ENCODE peak calls at places on chromosomes 7 and 10, in eight cellular contexts. H, Z, F, Q, B, T, V and C are unnamed samples.

GRCh38 chr7:66250711-66251110 is 45.6 kb downstream of the TPST1 start:
- DNase-seq in Z (no peak), V (no peak), B (no peak), F (peak), H (peak), T (no peak), Q (no peak), C (no peak)

GRCh38 chr10:89283988-89284475 is 17.8 kb upstream of the IFIT2 start:
- DNase-seq in F (peak), Z (no peak), V (peak), T (peak), B (peak), Q (no peak), H (peak), C (peak)

GRCh38 chr7:2478387-2478760 is 2.2 kb upstream of the GRIFIN start:
- DNase-seq in T (peak), H (peak), F (peak), Z (peak), V (no peak), Q (peak), B (peak), C (no peak)

GRCh38 chr10:73871915-73872710 is 2.2 kb downstream of the CAMK2G start:
- DNase-seq in Q (no peak), T (no peak), Z (peak), F (peak), V (no peak), H (no peak), B (peak), C (no peak)

GRCh38 chr10:43205681-43206390 is 61.0 kb downstream of the RASGEF1A start:
- DNase-seq in T (no peak), V (no peak), F (no peak), H (no peak), B (no peak), Q (peak), Z (no peak), C (no peak)

GRCh38 chr7:23315366-23315765 is 16.2 kb downstream of the MALSU1 start:
- DNase-seq in Q (no peak), T (no peak), H (no peak), Z (no peak), B (no peak), F (no peak), V (no peak), C (no peak)

GRCh38 chr7:116776610-116777289 is 85.6 kb upstream of the CAPZA2 start:
- DNase-seq in T (no peak), V (no peak), B (no peak), F (peak), Z (peak), Q (no peak), H (peak), C (no peak)

GRCh38 chr7:99767662-99768061 is 16.3 kb downstream of the CYP3A4 start:
- DNase-seq in Z (no peak), V (no peak), H (no peak), F (no peak), T (no peak), Q (no peak), B (no peak), C (no peak)

GRCh38 chr10:132549416-132549815 is 11.8 kb downstream of the INPP5A start:
- DNase-seq in H (no peak), B (peak), F (no peak), T (no peak), Q (no peak), V (no peak), Z (no peak), C (no peak)

GRCh38 chr7:141291541-141291940 is 217.7 kb downstream of the TMEM178B start:
- DNase-seq in B (no peak), H (no peak), F (no peak), T (no peak), Z (no peak), V (no peak), Q (no peak), C (no peak)

GRCh38 chr7:29162577-29162976 is 16.2 kb upstream of the CPVL start:
- DNase-seq in V (no peak), Q (no peak), T (no peak), H (no peak), Z (no peak), B (no peak), F (no peak), C (no peak)

GRCh38 chr7:148044173-148044572 is 546.4 kb upstream of the C7orf33 start:
- DNase-seq in Q (no peak), B (no peak), V (no peak), H (no peak), F (no peak), T (no peak), Z (no peak), C (no peak)

GRCh38 chr7:38795596-38795995 is 113.4 kb downstream of the VPS41 start:
- DNase-seq in H (no peak), B (no peak), Q (no peak), F (peak), T (no peak), Z (no peak), V (no peak), C (no peak)

GRCh38 chr10:110138197-110138812 is 69.1 kb upstream of the MXI1 start:
- DNase-seq in T (no peak), Z (no peak), V (peak), Q (no peak), H (peak), B (no peak), F (peak), C (peak)

GRCh38 chr7:5064391-5065106 is 18.9 kb downstream of the RBAK start:
- DNase-seq in H (peak), B (no peak), Q (no peak), Z (no peak), F (peak), T (no peak), V (no peak), C (peak)

GRCh38 chr7:42493436-42494198 is 256.6 kb upstream of the GLI3 start:
- DNase-seq in T (peak), V (peak), B (peak), H (peak), Q (peak), F (peak), Z (no peak), C (peak)

GRCh38 chr7:120858299-120858636 is 324 bp upstream of the TSPAN12 start:
- DNase-seq in B (no peak), F (no peak), Z (no peak), Q (no peak), T (no peak), H (no peak), V (no peak), C (no peak)

GRCh38 chr7:90474284-90475210 is 5.1 kb downstream of the PTTG1IP2 start:
- DNase-seq in T (no peak), B (no peak), V (no peak), H (no peak), Q (no peak), Z (peak), F (peak), C (no peak)

GRCh38 chr7:95931460-95932232 is 159.3 kb downstream of the DYNC1I1 start:
- DNase-seq in V (no peak), H (no peak), B (no peak), Q (no peak), F (no peak), Z (no peak), T (no peak), C (no peak)

GRCh38 chr10:103592186-103593021 is 98.9 kb downstream of the NEURL1 start:
- DNase-seq in B (peak), V (peak), Q (no peak), H (peak), T (peak), Z (peak), F (peak), C (peak)

GRCh38 chr10:72063703-72064391 is 24.5 kb downstream of the SPOCK2 start:
- DNase-seq in F (peak), Q (no peak), H (no peak), B (no peak), T (no peak), Z (peak), V (no peak), C (no peak)

GRCh38 chr10:89352039-89352597 is 24.3 kb downstream of the IFIT3 start:
- DNase-seq in H (peak), T (peak), V (no peak), Z (peak), F (peak), B (peak), Q (no peak), C (no peak)

GRCh38 chr7:28509256-28510021 is 97.1 kb downstream of the CREB5 start:
- DNase-seq in T (no peak), F (no peak), B (no peak), Q (no peak), Z (no peak), V (peak), H (no peak), C (no peak)

GRCh38 chr10:72234560-72235095 is 18.6 kb upstream of the ASCC1 start:
- DNase-seq in Z (no peak), F (no peak), T (no peak), Q (no peak), B (no peak), H (no peak), V (no peak), C (no peak)

GRCh38 chr7:400901-401485 is 111.0 kb downstream of the FOXL3 start:
- DNase-seq in V (no peak), Q (no peak), Z (no peak), H (no peak), B (peak), F (no peak), T (no peak), C (no peak)

GRCh38 chr10:5947471-5948207 is 29.7 kb downstream of the IL15RA start:
- DNase-seq in V (no peak), Q (no peak), F (no peak), B (no peak), H (no peak), Z (no peak), T (no peak), C (no peak)

GRCh38 chr10:97024181-97025073 is 161.3 kb downstream of the SLIT1 start:
- DNase-seq in V (no peak), Z (peak), T (peak), B (no peak), F (peak), Q (no peak), H (peak), C (no peak)

GRCh38 chr10:62244088-62244487 is 24.6 kb downstream of the RTKN2 start:
- DNase-seq in F (no peak), H (no peak), Q (no peak), B (no peak), V (no peak), Z (no peak), T (no peak), C (no peak)

GRCh38 chr7:27182861-27183681 is 2.0 kb downstream of the HOXA11 start:
- DNase-seq in B (peak), T (peak), H (no peak), V (peak), Q (peak), F (peak), Z (no peak), C (peak)

GRCh38 chr7:95772298-95772770 is at the start of gene DYNC1I1:
- DNase-seq in H (peak), V (peak), T (peak), Q (no peak), F (peak), Z (peak), B (peak), C (peak)

GRCh38 chr10:132748545-132749427 is 37.2 kb downstream of the NKX6-2 start:
- DNase-seq in T (no peak), B (no peak), F (no peak), Q (no peak), V (no peak), H (no peak), Z (no peak), C (no peak)

GRCh38 chr7:8184241-8184640 is 77.7 kb downstream of the ICA1 start:
- DNase-seq in Q (no peak), V (no peak), H (no peak), T (no peak), B (no peak), Z (no peak), F (no peak), C (no peak)

GRCh38 chr7:157903715-157904114 is 566.9 kb downstream of the DNAJB6 start:
- DNase-seq in T (no peak), Q (peak), F (no peak), V (peak), Z (no peak), H (no peak), B (no peak), C (no peak)

GRCh38 chr7:128827971-128828711 is 2.1 kb upstream of the FLNC start:
- DNase-seq in B (peak), T (peak), Z (peak), Q (no peak), H (no peak), V (peak), F (peak), C (no peak)

GRCh38 chr7:11466517-11467105 is 365.4 kb downstream of the THSD7A start:
- DNase-seq in Q (no peak), F (no peak), V (peak), H (no peak), Z (no peak), T (no peak), B (no peak), C (peak)

GRCh38 chr7:111486472-111487142 is 75.7 kb downstream of the IMMP2L start:
- DNase-seq in Z (no peak), Q (no peak), T (peak), V (peak), H (peak), B (no peak), F (peak), C (peak)

GRCh38 chr10:131982185-131982756 is 548 bp upstream of the BNIP3 start:
- DNase-seq in H (no peak), T (no peak), F (peak), V (no peak), B (peak), Z (no peak), Q (peak), C (no peak)

GRCh38 chr7:137287651-137288258 is 55.8 kb downstream of the PTN start:
- DNase-seq in H (no peak), Z (no peak), Q (no peak), F (peak), B (no peak), T (no peak), V (peak), C (peak)

DNA sequence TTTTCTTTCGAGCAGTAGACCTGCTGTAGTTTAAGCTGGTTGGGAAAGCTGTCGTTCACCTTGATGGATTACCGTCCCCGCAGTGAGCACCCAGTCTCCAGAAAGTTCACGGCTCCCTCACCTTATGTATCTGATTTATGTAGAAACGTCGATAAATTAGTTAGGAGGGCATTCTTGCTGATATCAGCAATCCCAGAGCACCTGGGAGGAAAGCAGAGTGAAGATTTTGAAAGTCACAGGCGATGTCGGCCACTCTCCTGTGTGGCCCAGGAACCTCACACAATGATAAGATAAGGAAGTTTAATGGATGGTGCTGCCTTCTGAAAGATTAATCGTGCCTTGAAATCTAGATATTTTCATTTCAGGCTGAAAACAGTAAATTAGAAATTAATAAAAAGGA is 336.8 kb downstream of the DPP6 start:
- DNase-seq in Q (no peak), B (no peak), Z (no peak), F (no peak), H (no peak), V (no peak), T (no peak), C (no peak)
- H3K4me3 ChIP-seq in Q (no peak), B (no peak), Z (no peak), F (no peak), H (no peak), V (no peak), T (no peak), C (no peak)

GRCh38 chr10:93068411-93069244 is 5.1 kb upstream of the CYP26A1 start:
- DNase-seq in V (peak), Z (no peak), Q (no peak), B (no peak), H (peak), F (peak), T (no peak), C (peak)
- H3K4me3 ChIP-seq in V (peak), Z (no peak), Q (peak), B (no peak), H (peak), F (peak), T (peak), C (peak)

GRCh38 chr10:51358227-51358626 is 283.9 kb downstream of the PRKG1 start:
- DNase-seq in Q (no peak), Z (no peak), V (no peak), B (no peak), T (no peak), H (no peak), F (no peak), C (no peak)

GRCh38 chr10:51368943-51369342 is 294.7 kb downstream of the PRKG1 start:
- DNase-seq in Q (no peak), Z (no peak), T (no peak), F (no peak), B (no peak), H (no peak), V (no peak), C (peak)

GRCh38 chr10:51367120-51367519 is 292.8 kb downstream of the PRKG1 start:
- DNase-seq in Z (no peak), V (no peak), B (no peak), F (no peak), H (no peak), Q (no peak), T (no peak), C (no peak)

GRCh38 chr10:51366044-51366443 is 291.8 kb downstream of the PRKG1 start:
- DNase-seq in V (no peak), T (no peak), Z (no peak), H (no peak), F (no peak), Q (no peak), B (no peak), C (no peak)

DNA sequence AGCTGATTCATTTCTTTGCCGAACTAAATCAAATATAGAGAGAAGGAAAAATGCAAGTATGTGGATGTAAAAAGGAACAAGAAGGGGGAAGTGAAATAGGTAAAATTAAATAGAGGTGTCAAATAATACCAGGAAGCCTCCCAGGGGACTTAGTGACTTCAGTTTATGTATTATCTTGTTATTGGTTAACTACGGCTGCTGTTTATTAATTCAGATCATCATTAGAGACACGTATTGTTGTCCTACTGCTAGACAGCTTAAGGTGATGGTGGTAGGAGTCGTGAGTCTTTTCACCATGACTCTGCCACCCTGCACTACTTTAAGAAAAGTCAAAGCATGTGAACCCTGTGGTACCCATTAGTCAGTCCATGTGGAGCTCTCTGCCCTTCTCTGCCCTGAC is 289.1 kb downstream of the PRKG1 start:
- DNase-seq in F (no peak), Q (no peak), B (no peak), T (no peak), Z (no peak), H (no peak), V (no peak), C (no peak)
- H3K4me3 ChIP-seq in F (no peak), Q (no peak), B (no peak), T (no peak), Z (no peak), H (no peak), V (no peak), C (no peak)

DNA sequence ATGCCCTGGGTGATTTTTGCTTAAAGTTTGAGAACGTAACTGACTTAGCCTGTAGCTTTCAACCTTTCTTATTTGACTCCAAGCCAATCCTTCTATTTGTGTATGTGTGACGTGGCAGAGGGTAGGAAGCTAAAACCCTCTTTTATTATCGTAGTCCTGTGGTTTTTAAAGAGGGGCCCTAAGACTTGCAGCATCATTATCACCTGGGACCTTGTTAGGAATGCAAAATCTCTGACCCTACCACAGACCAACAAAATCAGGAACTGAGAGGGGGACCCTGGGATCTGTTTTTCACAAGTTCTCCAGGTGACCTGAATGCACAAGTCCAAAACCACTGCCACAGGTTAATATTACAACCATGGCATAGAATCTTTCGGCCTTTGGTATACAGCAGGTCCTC is 80.1 kb downstream of the OSBPL3 start:
- DNase-seq in F (no peak), B (no peak), Q (no peak), H (no peak), V (no peak), T (no peak), Z (no peak), C (no peak)
- H3K4me3 ChIP-seq in F (no peak), B (no peak), Q (no peak), H (no peak), V (no peak), T (no peak), Z (no peak), C (no peak)

DNA sequence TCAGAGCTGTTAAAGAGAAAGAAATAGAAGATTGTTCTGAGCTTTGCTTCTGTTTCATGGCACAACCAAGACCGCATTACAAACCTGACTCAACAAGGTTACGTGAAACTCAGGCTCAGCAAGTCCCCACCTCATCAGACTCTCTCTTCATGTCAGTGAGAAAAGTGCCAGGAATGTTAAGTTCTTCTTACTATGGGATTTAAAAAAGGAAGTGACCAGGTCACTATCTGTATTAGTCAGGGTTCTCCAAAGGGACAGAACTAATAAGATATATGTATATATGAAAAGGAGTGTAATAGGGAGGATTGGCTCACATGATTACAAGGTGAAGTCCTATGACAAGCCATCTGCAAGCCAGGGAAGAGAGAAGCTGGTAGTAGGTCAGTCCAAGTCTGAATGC is 25.4 kb upstream of the PAPSS2 start:
- DNase-seq in B (no peak), T (no peak), H (no peak), Z (no peak), F (no peak), V (no peak), Q (no peak), C (no peak)
- H3K4me3 ChIP-seq in B (no peak), T (no peak), H (no peak), Z (no peak), F (no peak), V (no peak), Q (no peak), C (no peak)

GRCh38 chr10:32937824-32938482 is 20.1 kb downstream of the ITGB1 start:
- DNase-seq in F (peak), T (no peak), H (peak), Q (no peak), Z (no peak), V (no peak), B (no peak), C (peak)
- H3K4me3 ChIP-seq in F (peak), T (peak), H (peak), Q (peak), Z (no peak), V (no peak), B (no peak), C (no peak)

GRCh38 chr7:131557521-131558385 is 1.3 kb upstream of the PODXL start:
- DNase-seq in T (peak), H (no peak), B (peak), Q (no peak), V (peak), Z (no peak), F (peak), C (peak)
- H3K4me3 ChIP-seq in T (peak), H (no peak), B (peak), Q (peak), V (peak), Z (peak), F (peak), C (peak)

GRCh38 chr10:98620503-98620902 is 173.8 kb upstream of the HPS1 start:
- DNase-seq in V (no peak), F (no peak), Z (no peak), B (no peak), H (no peak), Q (no peak), T (no peak), C (peak)
- H3K4me3 ChIP-seq in V (no peak), F (no peak), Z (no peak), B (no peak), H (no peak), Q (no peak), T (no peak), C (no peak)

DNA sequence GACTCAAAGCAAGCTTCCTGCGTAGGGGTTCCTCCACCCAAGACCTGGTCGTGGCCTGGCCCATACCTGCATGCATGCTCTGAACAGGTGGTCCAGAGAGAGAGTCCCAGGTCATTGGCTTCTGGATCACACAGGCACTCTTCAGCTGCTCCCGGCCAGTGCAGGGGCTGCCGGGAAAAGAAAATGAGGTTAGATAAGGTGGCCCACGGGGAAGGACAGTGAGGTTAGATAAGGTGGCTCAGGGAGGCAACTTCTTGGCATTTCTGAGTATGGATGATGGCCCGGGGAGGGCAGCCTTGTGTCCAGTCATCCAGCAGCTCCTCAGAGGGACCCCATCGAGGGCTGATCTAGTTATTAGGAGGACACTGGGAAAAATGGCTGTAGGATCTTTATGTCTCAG is 87.4 kb downstream of the FRMPD2 start:
- DNase-seq in V (no peak), B (no peak), H (no peak), Q (no peak), T (no peak), Z (no peak), F (no peak), C (no peak)
- H3K4me3 ChIP-seq in V (no peak), B (no peak), H (no peak), Q (no peak), T (no peak), Z (no peak), F (no peak), C (no peak)